ENCODE peak calls at places on chromosome 19, in seven cellular contexts. K, X, R, A, M, B and L are unnamed samples.

GRCh38 chr19:12784394-12784870 is 6.9 kb upstream of the JUNB start:
- DNase-seq in K (peak; percentile 46), X (no peak), R (no peak), A (no peak), M (no peak), B (no peak), L (no peak)

GRCh38 chr19:3061214-3062161 is 807 bp downstream of the TLE5 start:
- DNase-seq in K (peak; percentile 17), X (peak; percentile 77), R (no peak), A (no peak), M (peak; percentile 75), B (peak; percentile 71), L (no peak)

GRCh38 chr19:35755550-35756371 is 1.1 kb downstream of the HSPB6 start:
- DNase-seq in K (peak; percentile 55), X (peak; percentile 95), R (peak; percentile 90), A (peak; percentile 91), M (peak; percentile 93), B (peak; percentile 90), L (peak; percentile 95)

GRCh38 chr19:7862413-7862951 is 11.7 kb downstream of the PRR36 start:
- DNase-seq in K (peak; percentile 34), X (peak; percentile 58), R (no peak), A (peak; percentile 80), M (peak; percentile 35), B (no peak), L (no peak)

GRCh38 chr19:7866399-7867091 is 7.6 kb downstream of the PRR36 start:
- DNase-seq in K (no peak), X (no peak), R (no peak), A (no peak), M (no peak), B (no peak), L (no peak)

GRCh38 chr19:54388001-54388802 is 23.5 kb upstream of the LAIR1 start:
- DNase-seq in K (no peak), X (no peak), R (no peak), A (no peak), M (no peak), B (no peak), L (no peak)

GRCh38 chr19:23528376-23528775 is 133.1 kb upstream of the ZNF91 start:
- DNase-seq in K (no peak), X (no peak), R (no peak), A (no peak), M (no peak), B (no peak), L (no peak)

GRCh38 chr19:21482863-21483276 is 22.5 kb upstream of the ZNF429 start:
- DNase-seq in K (no peak), X (peak; percentile 54), R (no peak), A (no peak), M (peak; percentile 73), B (peak; percentile 64), L (no peak)

GRCh38 chr19:12793290-12794195 is 2.3 kb downstream of the JUNB start:
- DNase-seq in K (peak; percentile 92), X (peak; percentile 92), R (peak; percentile 88), A (peak; percentile 96), M (peak; percentile 95), B (peak; percentile 90), L (peak; percentile 99)

GRCh38 chr19:54952591-54953344 is 5.4 kb upstream of the NLRP7 start:
- DNase-seq in K (no peak), X (no peak), R (no peak), A (no peak), M (no peak), B (no peak), L (no peak)

GRCh38 chr19:29934781-29935180 is 7.3 kb upstream of the URI1 start:
- DNase-seq in K (no peak), X (no peak), R (no peak), A (no peak), M (no peak), B (no peak), L (no peak)

GRCh38 chr19:12994701-12995595 is at the start of gene NFIX:
- DNase-seq in K (peak; percentile 39), X (peak; percentile 76), R (peak; percentile 63), A (peak; percentile 80), M (peak; percentile 73), B (peak; percentile 77), L (no peak)

GRCh38 chr19:32130241-32130753 is 215.1 kb upstream of the ZNF507 start:
- DNase-seq in K (no peak), X (no peak), R (no peak), A (no peak), M (no peak), B (peak; percentile 67), L (peak; percentile 66)

DNA sequence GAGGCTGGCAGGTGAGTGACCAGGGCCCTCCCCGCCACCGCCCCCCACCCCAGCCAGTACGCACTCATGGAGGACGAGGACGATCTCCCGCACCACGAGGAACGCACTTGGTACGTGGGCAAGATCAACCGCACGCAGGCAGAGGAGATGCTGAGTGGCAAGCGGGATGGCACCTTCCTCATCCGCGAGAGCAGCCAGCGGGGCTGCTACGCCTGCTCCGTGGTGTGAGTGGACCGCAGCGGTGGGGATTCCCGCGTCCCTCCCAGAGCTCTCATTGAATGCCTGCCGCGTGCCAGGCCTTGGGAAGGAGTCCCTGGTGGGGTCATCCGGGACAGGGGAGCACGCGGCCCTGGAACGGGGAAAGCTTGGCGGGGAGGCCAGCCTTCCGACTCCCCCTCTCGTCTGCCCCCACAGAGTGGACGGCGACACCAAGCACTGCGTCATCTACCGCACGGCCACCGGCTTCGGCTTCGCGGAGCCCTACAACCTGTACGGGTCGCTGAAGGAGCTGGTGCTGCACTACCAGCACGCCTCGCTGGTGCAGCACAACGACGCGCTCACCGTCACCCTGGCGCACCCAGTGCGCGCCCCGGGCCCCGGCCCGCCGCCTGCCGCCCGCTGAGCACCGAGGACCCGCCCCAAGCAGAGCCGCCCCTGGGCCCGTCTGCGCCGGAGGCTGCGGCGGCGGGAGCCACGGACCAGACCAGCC is 4.8 kb upstream of the IFI30 start:
- DNase-seq in K (no peak), X (no peak), R (no peak), A (no peak), M (peak; percentile 37), B (no peak), L (no peak)
- TF ChIP-seq POLR2A in K (no peak), X (no peak), R (no peak), A (no peak), M (no peak), B (no peak), L (no peak)

DNA sequence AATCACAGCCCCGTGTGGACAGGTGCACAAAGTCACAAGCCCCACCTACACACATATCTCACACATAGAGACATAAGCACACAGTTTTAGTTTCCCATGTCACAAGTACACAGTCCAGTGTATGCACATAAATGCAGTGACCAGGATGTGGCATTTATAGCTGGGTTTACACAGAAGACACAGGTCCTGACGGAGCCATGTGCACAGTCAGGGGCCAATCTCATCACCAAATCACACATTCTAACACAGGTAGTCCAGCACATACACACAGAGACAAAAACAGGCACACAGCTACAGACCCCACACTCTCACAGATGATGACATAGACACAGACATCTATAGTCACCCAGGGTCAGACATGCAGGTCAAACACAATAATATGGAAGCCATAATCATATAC is 2.2 kb downstream of the NUMBL start:
- DNase-seq in K (no peak), X (no peak), R (no peak), A (no peak), M (no peak), B (no peak), L (no peak)
- H3K27ac ChIP-seq in K (no peak overlapping the region), X (no peak overlapping the region), R (peak overlapping the region; percentile 39), A (peak overlapping the region; percentile 7), M (no peak overlapping the region), B (peak overlapping the region; percentile 41), L (peak overlapping the region; percentile 55)

GRCh38 chr19:898663-899062 is 5.4 kb downstream of the RNU6-9 start:
- DNase-seq in K (no peak), X (no peak), R (no peak), A (no peak), M (no peak), B (no peak), L (no peak)

GRCh38 chr19:901216-902092 is 8.2 kb downstream of the RNU6-9 start:
- DNase-seq in K (no peak), X (no peak), R (no peak), A (no peak), M (no peak), B (no peak), L (no peak)

GRCh38 chr19:902093-902370 is 8.7 kb downstream of the RNU6-9 start:
- DNase-seq in K (no peak), X (no peak), R (no peak), A (no peak), M (no peak), B (no peak), L (no peak)

GRCh38 chr19:899363-900301 is 6.3 kb downstream of the RNU6-9 start:
- DNase-seq in K (no peak), X (no peak), R (no peak), A (no peak), M (no peak), B (no peak), L (no peak)

DNA sequence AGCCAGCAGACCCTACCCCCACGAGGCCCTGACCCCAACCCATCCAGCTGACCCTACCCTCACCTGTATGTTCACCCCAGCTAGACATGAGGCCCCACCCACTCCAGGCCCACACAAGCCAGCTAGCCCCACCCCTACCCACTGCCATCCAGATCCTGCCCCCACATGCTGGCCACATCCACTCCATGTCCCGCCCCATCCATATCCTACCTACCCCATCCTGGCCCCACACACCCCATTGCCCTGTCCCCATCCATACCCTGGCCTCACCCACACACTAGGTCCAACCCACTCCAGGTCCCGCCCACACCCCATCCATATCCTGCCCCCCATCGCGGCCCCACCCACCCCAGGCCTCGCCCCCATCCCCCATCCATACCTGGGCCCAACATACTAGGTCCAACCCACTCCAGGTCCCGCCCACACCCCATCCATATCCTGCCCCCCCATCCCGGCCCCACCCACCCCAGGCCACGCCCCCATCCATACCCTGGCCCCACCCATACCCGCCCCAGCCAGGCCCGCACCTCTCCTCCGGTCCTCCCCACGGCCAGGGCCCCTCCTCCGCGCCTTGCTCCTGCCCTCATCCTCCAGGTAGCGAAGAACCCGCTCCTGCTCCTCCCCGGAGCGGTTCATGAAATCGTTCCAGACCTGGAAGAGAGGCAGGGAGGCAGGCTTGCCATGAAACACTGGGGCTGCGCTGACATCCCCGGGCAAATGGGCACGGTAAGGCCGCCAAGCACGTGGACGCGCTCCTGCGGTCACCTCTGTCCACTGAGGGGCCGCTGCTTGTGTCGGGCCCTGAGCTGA is 7.2 kb downstream of the RNU6-9 start:
- DNase-seq in K (no peak), X (no peak), R (no peak), A (no peak), M (no peak), B (no peak), L (no peak)
- TF ChIP-seq POLR2A in K (no peak), X (no peak), R (no peak), A (no peak), M (no peak), B (no peak), L (no peak)

GRCh38 chr19:41533691-41534090 is 42.3 kb upstream of the CEACAM21 start:
- DNase-seq in K (no peak), X (no peak), R (no peak), A (no peak), M (no peak), B (no peak), L (peak; percentile 31)

GRCh38 chr19:41537789-41538188 is 38.2 kb upstream of the CEACAM21 start:
- DNase-seq in K (peak; percentile 22), X (no peak), R (no peak), A (no peak), M (no peak), B (no peak), L (no peak)

GRCh38 chr19:41531438-41532311 is 44.3 kb upstream of the CEACAM21 start:
- DNase-seq in K (peak; percentile 31), X (no peak), R (peak; percentile 56), A (peak; percentile 89), M (peak; percentile 84), B (peak; percentile 79), L (peak; percentile 93)

GRCh38 chr19:41532526-41532925 is 43.4 kb upstream of the CEACAM21 start:
- DNase-seq in K (no peak), X (no peak), R (no peak), A (no peak), M (no peak), B (no peak), L (no peak)

GRCh38 chr19:41535029-41535622 is 40.8 kb upstream of the CEACAM21 start:
- DNase-seq in K (no peak), X (no peak), R (no peak), A (no peak), M (no peak), B (no peak), L (peak; percentile 10)
- H3K27ac ChIP-seq in K (no peak overlapping the region), X (no peak overlapping the region), R (no peak overlapping the region), A (no peak overlapping the region), M (no peak overlapping the region), B (peak overlapping the region; percentile 12), L (no peak overlapping the region)